ENCODE peak calls at places on chromosome 7, in seven cellular contexts. J is EL, N is heart right ventricle, T is left lobe of liver, V is mucosa of descending colon, B is kidney tubule cell, W is H54. F is an unnamed sample.

GRCh38 chr7:98879198-98879988 is 1.1 kb downstream of the TRRAP start:
- DNase-seq in T (peak), B (peak), V (peak), W (no peak), J (peak), N (peak), F (no peak)

GRCh38 chr7:116097365-116098009 is 66.9 kb upstream of the TFEC start:
- DNase-seq in J (peak), T (no peak), W (peak), V (no peak), N (no peak), B (peak), F (peak)

GRCh38 chr7:34036069-34036920 is 131.0 kb downstream of the BMPER start:
- DNase-seq in N (peak), V (peak), J (no peak), W (no peak), T (peak), B (peak), F (peak)

GRCh38 chr7:92924800-92925199 is 88.4 kb upstream of the CDK6 start:
- DNase-seq in J (no peak), W (no peak), V (no peak), B (no peak), N (no peak), T (no peak), F (no peak)

GRCh38 chr7:151440799-151441443 is 980 bp upstream of the CRYGN start:
- DNase-seq in B (no peak), W (no peak), T (no peak), V (no peak), N (no peak), J (no peak), F (no peak)

GRCh38 chr7:18384491-18385143 is 110.9 kb upstream of the HDAC9 start:
- DNase-seq in V (no peak), B (peak), J (no peak), T (no peak), W (no peak), N (no peak), F (no peak)

GRCh38 chr7:109879429-109879828 is 1211.5 kb upstream of the LRRN3 start:
- DNase-seq in J (no peak), V (no peak), W (no peak), T (no peak), B (no peak), N (no peak), F (no peak)

GRCh38 chr7:46468753-46469356 is 547.8 kb upstream of the IGFBP3 start:
- DNase-seq in W (no peak), V (no peak), J (no peak), N (no peak), T (no peak), B (peak), F (peak)

GRCh38 chr7:99409192-99409572 is 413 bp downstream of the BUD31 start:
- DNase-seq in N (no peak), J (no peak), T (no peak), V (no peak), B (peak), W (no peak), F (no peak)

GRCh38 chr7:30301751-30302150 is 17.4 kb downstream of the ZNRF2 start:
- DNase-seq in W (no peak), N (no peak), J (no peak), B (no peak), V (no peak), T (no peak), F (no peak)

GRCh38 chr7:6651866-6652445 is 14.8 kb downstream of the ZNF316 start:
- DNase-seq in J (no peak), N (no peak), B (no peak), V (no peak), T (no peak), W (no peak), F (no peak)

GRCh38 chr7:44290250-44290616 is 35.2 kb downstream of the CAMK2B start:
- DNase-seq in B (no peak), J (no peak), T (peak), W (no peak), N (peak), V (peak), F (no peak)

GRCh38 chr7:36130236-36130945 is 22.7 kb upstream of the EEPD1 start:
- DNase-seq in V (no peak), N (no peak), B (no peak), W (no peak), J (no peak), T (no peak), F (no peak)

GRCh38 chr7:92788559-92789183 is 47.7 kb downstream of the CDK6 start:
- DNase-seq in V (no peak), N (no peak), W (no peak), T (no peak), J (no peak), B (no peak), F (no peak)

GRCh38 chr7:148514236-148514635 is 76.3 kb upstream of the C7orf33 start:
- DNase-seq in W (no peak), T (no peak), B (no peak), V (no peak), J (no peak), N (no peak), F (no peak)

GRCh38 chr7:79893991-79894390 is 240.6 kb upstream of the GNAI1 start:
- DNase-seq in N (no peak), J (peak), T (no peak), B (no peak), W (no peak), V (no peak), F (no peak)

F was measured in RPMI7951.